ENCODE peak calls at places on chromosomes 7 and 10, in four cellular contexts. One of them, this sample, is unnamed.

GRCh38 chr10:132724436-132724835 is 61.5 kb downstream of the NKX6-2 start:
- DNase-seq in foreskin fibroblast: peak; percentile 95
- DNase-seq in adrenal gland: no peak
- DNase-seq in left ventricle myocardium inferior: no peak
- DNase-seq in this sample: no peak

GRCh38 chr7:33243319-33243881 is 114.0 kb downstream of the BBS9 start:
- DNase-seq in foreskin fibroblast: peak; percentile 73
- DNase-seq in adrenal gland: no peak
- DNase-seq in left ventricle myocardium inferior: no peak
- DNase-seq in this sample: no peak

GRCh38 chr7:157253850-157254249 is 83.0 kb upstream of the DNAJB6 start:
- DNase-seq in foreskin fibroblast: no peak
- DNase-seq in adrenal gland: peak; percentile 81
- DNase-seq in left ventricle myocardium inferior: peak; percentile 75
- DNase-seq in this sample: peak; percentile 90

GRCh38 chr10:77381750-77382149 is 255.9 kb downstream of the KCNMA1 start:
- DNase-seq in adrenal gland: no peak
- DNase-seq in left ventricle myocardium inferior: no peak
- DNase-seq in foreskin fibroblast: no peak
- DNase-seq in this sample: no peak

GRCh38 chr7:24948739-24949138 is 31.2 kb downstream of the OSBPL3 start:
- DNase-seq in left ventricle myocardium inferior: no peak
- DNase-seq in adrenal gland: no peak
- DNase-seq in foreskin fibroblast: no peak
- DNase-seq in this sample: no peak

GRCh38 chr10:129532838-129533237 is 65.8 kb downstream of the MGMT start:
- DNase-seq in left ventricle myocardium inferior: no peak
- DNase-seq in foreskin fibroblast: no peak
- DNase-seq in adrenal gland: no peak
- DNase-seq in this sample: no peak

GRCh38 chr10:11208908-11209809 is 191.5 kb downstream of the CELF2 start:
- DNase-seq in foreskin fibroblast: no peak
- DNase-seq in adrenal gland: no peak
- DNase-seq in left ventricle myocardium inferior: no peak
- DNase-seq in this sample: no peak

GRCh38 chr10:3861785-3862184 is 76.8 kb upstream of the KLF6 start:
- DNase-seq in foreskin fibroblast: no peak
- DNase-seq in left ventricle myocardium inferior: no peak
- DNase-seq in adrenal gland: no peak
- DNase-seq in this sample: no peak

GRCh38 chr7:18846765-18847215 is 270.6 kb downstream of the TWIST1 start:
- DNase-seq in foreskin fibroblast: peak; percentile 85
- DNase-seq in adrenal gland: no peak
- DNase-seq in left ventricle myocardium inferior: no peak
- DNase-seq in this sample: no peak

GRCh38 chr7:30681262-30682130 is 760 bp downstream of the CRHR2 start:
- DNase-seq in adrenal gland: no peak
- DNase-seq in foreskin fibroblast: no peak
- DNase-seq in left ventricle myocardium inferior: no peak
- DNase-seq in this sample: no peak

GRCh38 chr10:34956756-34957155 is 133.4 kb downstream of the CUL2 start:
- DNase-seq in adrenal gland: no peak
- DNase-seq in foreskin fibroblast: no peak
- DNase-seq in left ventricle myocardium inferior: no peak
- DNase-seq in this sample: no peak

GRCh38 chr7:26305048-26305868 is 13.6 kb downstream of the SNX10 start:
- DNase-seq in foreskin fibroblast: no peak
- DNase-seq in left ventricle myocardium inferior: no peak
- DNase-seq in adrenal gland: peak; percentile 72
- DNase-seq in this sample: no peak

GRCh38 chr10:90179696-90180407 is 478.5 kb downstream of the KIF20B start:
- DNase-seq in left ventricle myocardium inferior: no peak
- DNase-seq in adrenal gland: no peak
- DNase-seq in foreskin fibroblast: peak; percentile 99
- DNase-seq in this sample: no peak

GRCh38 chr10:128843972-128844371 is 623.1 kb upstream of the MGMT start:
- DNase-seq in foreskin fibroblast: no peak
- DNase-seq in left ventricle myocardium inferior: no peak
- DNase-seq in adrenal gland: no peak
- DNase-seq in this sample: no peak

GRCh38 chr7:95690367-95690947 is 81.9 kb upstream of the DYNC1I1 start:
- DNase-seq in foreskin fibroblast: peak; percentile 55
- DNase-seq in adrenal gland: peak; percentile 25
- DNase-seq in left ventricle myocardium inferior: no peak
- DNase-seq in this sample: no peak

GRCh38 chr7:81111358-81111757 is 192.5 kb upstream of the SEMA3C start:
- DNase-seq in left ventricle myocardium inferior: no peak
- DNase-seq in foreskin fibroblast: peak; percentile 92
- DNase-seq in adrenal gland: no peak
- DNase-seq in this sample: no peak

GRCh38 chr7:2477447-2478386 is 1.5 kb upstream of the GRIFIN start:
- DNase-seq in left ventricle myocardium inferior: peak; percentile 69
- DNase-seq in adrenal gland: peak; percentile 62
- DNase-seq in foreskin fibroblast: peak; percentile 88
- DNase-seq in this sample: peak; percentile 51

GRCh38 chr10:104819731-104820130 is 178.6 kb downstream of the SORCS3 start:
- DNase-seq in adrenal gland: no peak
- DNase-seq in foreskin fibroblast: no peak
- DNase-seq in left ventricle myocardium inferior: no peak
- DNase-seq in this sample: peak; percentile 24

GRCh38 chr7:137354361-137354760 is 10.8 kb upstream of the PTN start:
- DNase-seq in adrenal gland: no peak
- DNase-seq in foreskin fibroblast: peak; percentile 32
- DNase-seq in left ventricle myocardium inferior: no peak
- DNase-seq in this sample: no peak

GRCh38 chr10:28991326-28991725 is 297.5 kb upstream of the LYZL1 start:
- DNase-seq in left ventricle myocardium inferior: no peak
- DNase-seq in foreskin fibroblast: no peak
- DNase-seq in adrenal gland: no peak
- DNase-seq in this sample: no peak

GRCh38 chr7:726084-726853 is at the start of gene DNAAF5:
- DNase-seq in adrenal gland: peak; percentile 80
- DNase-seq in foreskin fibroblast: peak; percentile 96
- DNase-seq in left ventricle myocardium inferior: peak; percentile 88
- DNase-seq in this sample: peak; percentile 82

GRCh38 chr7:726854-727103 is 280 bp downstream of the DNAAF5 start:
- DNase-seq in left ventricle myocardium inferior: no peak
- DNase-seq in foreskin fibroblast: no peak
- DNase-seq in adrenal gland: no peak
- DNase-seq in this sample: no peak

GRCh38 chr7:724298-724697 is 2.2 kb upstream of the DNAAF5 start:
- DNase-seq in foreskin fibroblast: no peak
- DNase-seq in left ventricle myocardium inferior: no peak
- DNase-seq in adrenal gland: no peak
- DNase-seq in this sample: no peak

GRCh38 chr7:727104-727805 is at the start of gene PRKAR1B:
- DNase-seq in left ventricle myocardium inferior: no peak
- DNase-seq in adrenal gland: no peak
- DNase-seq in foreskin fibroblast: peak; percentile 64
- DNase-seq in this sample: no peak

GRCh38 chr7:725223-726005 is 1.1 kb upstream of the DNAAF5 start:
- DNase-seq in left ventricle myocardium inferior: no peak
- DNase-seq in foreskin fibroblast: peak; percentile 60
- DNase-seq in adrenal gland: no peak
- DNase-seq in this sample: no peak
- H3K4me3 ChIP-seq in left ventricle myocardium inferior: peak overlapping the region; percentile 87
- H3K4me3 ChIP-seq in foreskin fibroblast: no peak overlapping the region
- H3K4me3 ChIP-seq in adrenal gland: no peak overlapping the region
- H3K4me3 ChIP-seq in this sample: no peak overlapping the region

DNA sequence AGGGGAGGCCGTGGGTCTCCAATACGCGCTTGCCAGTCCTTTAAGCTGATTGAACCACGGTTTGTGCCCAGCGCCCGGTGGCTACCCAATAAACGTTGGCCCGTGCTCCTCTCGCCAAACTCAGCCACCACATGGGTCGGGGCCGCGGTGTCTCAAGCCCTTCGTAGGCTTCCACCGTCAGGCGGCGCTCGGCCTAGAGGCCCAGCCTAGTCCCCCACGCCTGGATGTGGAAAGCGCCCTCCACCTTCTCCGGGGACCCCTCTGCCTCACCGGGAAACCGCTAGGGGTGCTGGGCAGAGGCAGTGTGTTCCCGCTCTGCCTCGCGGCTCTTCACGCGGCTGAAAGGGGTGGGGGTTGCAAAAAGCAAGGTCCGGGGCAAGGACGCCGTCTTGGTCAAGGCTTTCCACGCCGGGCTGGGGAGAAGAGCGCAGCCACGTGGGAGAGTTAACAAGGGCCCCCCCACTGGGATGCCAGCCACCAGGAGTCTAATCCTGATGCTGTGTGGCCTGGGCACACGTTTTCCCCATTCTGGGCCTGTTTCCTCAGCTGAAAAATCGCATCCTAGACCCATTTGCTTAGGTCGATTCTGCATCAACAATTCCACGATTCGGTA is 29.8 kb downstream of the LEP start:
- DNase-seq in foreskin fibroblast: peak; percentile 23
- DNase-seq in left ventricle myocardium inferior: peak; percentile 27
- DNase-seq in adrenal gland: no peak
- DNase-seq in this sample: no peak
- H3K4me3 ChIP-seq in foreskin fibroblast: peak overlapping the region; percentile 39
- H3K4me3 ChIP-seq in left ventricle myocardium inferior: peak overlapping the region; percentile 58
- H3K4me3 ChIP-seq in adrenal gland: no peak overlapping the region
- H3K4me3 ChIP-seq in this sample: no peak overlapping the region

GRCh38 chr7:73828972-73829371 is 1.8 kb upstream of the CLDN4 start:
- DNase-seq in adrenal gland: no peak
- DNase-seq in left ventricle myocardium inferior: no peak
- DNase-seq in foreskin fibroblast: no peak
- DNase-seq in this sample: no peak

GRCh38 chr7:73828107-73828803 is 2.5 kb upstream of the CLDN4 start:
- DNase-seq in foreskin fibroblast: peak; percentile 75
- DNase-seq in left ventricle myocardium inferior: no peak
- DNase-seq in adrenal gland: peak; percentile 70
- DNase-seq in this sample: peak; percentile 72

GRCh38 chr7:73829921-73830617 is 727 bp upstream of the CLDN4 start:
- DNase-seq in foreskin fibroblast: no peak
- DNase-seq in adrenal gland: no peak
- DNase-seq in left ventricle myocardium inferior: no peak
- DNase-seq in this sample: peak; percentile 44

GRCh38 chr7:73830618-73830871 is 251 bp upstream of the CLDN4 start:
- DNase-seq in left ventricle myocardium inferior: no peak
- DNase-seq in adrenal gland: no peak
- DNase-seq in foreskin fibroblast: no peak
- DNase-seq in this sample: no peak

GRCh38 chr7:73829505-73829904 is 1.3 kb upstream of the CLDN4 start:
- DNase-seq in adrenal gland: no peak
- DNase-seq in left ventricle myocardium inferior: no peak
- DNase-seq in foreskin fibroblast: no peak
- DNase-seq in this sample: no peak
- H3K4me3 ChIP-seq in adrenal gland: no peak overlapping the region
- H3K4me3 ChIP-seq in left ventricle myocardium inferior: no peak overlapping the region
- H3K4me3 ChIP-seq in foreskin fibroblast: no peak overlapping the region
- H3K4me3 ChIP-seq in this sample: no peak overlapping the region

DNA sequence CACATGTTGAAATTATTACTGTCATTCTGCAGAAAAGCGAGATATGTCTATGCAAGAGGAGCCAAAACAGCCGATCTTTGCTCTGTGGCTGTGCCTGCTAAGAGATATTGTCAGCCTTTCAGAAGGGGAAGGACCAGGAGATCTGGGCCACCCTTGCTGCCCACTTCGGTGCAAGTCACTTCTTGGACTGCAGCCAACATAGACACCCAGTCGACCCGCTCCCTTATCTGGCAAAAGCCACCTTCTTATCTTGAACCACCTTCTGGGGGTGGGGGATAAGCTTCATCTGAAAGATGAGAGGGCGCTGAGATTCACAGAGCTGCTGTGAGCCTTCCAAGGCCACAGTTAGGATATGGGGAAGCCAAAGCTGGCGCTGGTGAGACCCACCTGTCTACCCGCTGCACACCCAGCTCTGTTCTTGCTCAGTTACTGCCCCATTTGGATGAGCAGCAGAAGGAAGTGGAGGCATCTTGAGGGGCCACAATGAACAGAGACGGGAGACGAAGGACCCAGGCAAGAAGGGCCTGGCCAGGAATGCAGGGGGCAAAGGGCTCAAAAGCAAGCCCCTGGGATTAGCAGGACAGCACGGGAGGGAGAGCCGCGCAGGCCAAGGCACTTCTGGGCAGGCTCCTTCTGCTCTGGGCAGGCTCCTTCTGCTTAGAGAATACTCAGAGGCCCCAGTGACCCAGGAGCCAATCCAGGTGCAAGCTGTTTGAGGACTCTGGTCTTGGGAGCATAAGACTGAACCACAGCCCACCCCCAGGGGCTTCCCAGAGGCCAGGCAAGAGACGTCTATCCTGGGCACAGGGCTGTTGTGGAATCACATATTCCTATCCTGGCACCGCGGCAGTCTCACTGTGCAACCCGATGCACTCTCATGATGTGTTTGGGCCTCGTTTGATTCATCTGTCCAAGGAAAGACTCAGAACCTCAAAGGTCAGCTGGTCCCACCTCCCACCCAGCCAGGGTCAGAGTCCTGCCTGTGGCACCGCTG is 38.4 kb upstream of the NPFFR1 start:
- DNase-seq in left ventricle myocardium inferior: no peak
- DNase-seq in foreskin fibroblast: no peak
- DNase-seq in adrenal gland: no peak
- DNase-seq in this sample: no peak
- H3K4me3 ChIP-seq in left ventricle myocardium inferior: no peak overlapping the region
- H3K4me3 ChIP-seq in foreskin fibroblast: no peak overlapping the region
- H3K4me3 ChIP-seq in adrenal gland: no peak overlapping the region
- H3K4me3 ChIP-seq in this sample: no peak overlapping the region

GRCh38 chr10:71270301-71270777 is 48.7 kb upstream of the SLC29A3 start:
- DNase-seq in foreskin fibroblast: peak; percentile 87
- DNase-seq in left ventricle myocardium inferior: no peak
- DNase-seq in adrenal gland: peak; percentile 52
- DNase-seq in this sample: no peak
- H3K4me3 ChIP-seq in foreskin fibroblast: no peak overlapping the region
- H3K4me3 ChIP-seq in left ventricle myocardium inferior: no peak overlapping the region
- H3K4me3 ChIP-seq in adrenal gland: no peak overlapping the region
- H3K4me3 ChIP-seq in this sample: no peak overlapping the region

DNA sequence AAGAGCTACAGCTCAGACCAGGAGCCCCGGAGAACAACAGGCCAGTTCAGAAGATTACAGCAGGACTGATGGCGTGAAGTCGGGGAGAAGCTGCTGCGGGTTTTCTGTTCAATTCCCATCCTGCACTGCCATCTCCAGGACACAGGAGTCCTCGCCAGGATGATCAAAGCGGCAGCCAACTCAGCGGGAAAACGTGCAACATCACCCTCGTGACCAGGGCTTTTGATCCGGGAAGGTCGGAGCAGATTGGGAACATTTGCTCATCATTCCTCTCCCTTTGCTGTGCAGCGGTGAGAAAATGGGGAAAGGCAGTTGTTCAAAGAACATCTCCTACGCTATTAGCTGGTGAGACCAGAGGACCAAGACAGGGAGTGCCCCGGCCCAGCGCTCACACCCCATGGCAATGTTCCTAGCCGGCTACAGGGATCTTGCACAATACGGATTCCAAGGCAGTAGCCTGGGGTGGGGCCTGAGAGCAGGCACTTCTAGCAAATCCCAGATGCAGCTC is 50.4 kb upstream of the FOXK1 start:
- DNase-seq in foreskin fibroblast: peak; percentile 97
- DNase-seq in adrenal gland: peak; percentile 88
- DNase-seq in left ventricle myocardium inferior: peak; percentile 76
- DNase-seq in this sample: peak; percentile 84
- H3K4me3 ChIP-seq in foreskin fibroblast: peak overlapping the region; percentile 61
- H3K4me3 ChIP-seq in adrenal gland: no peak overlapping the region
- H3K4me3 ChIP-seq in left ventricle myocardium inferior: peak overlapping the region; percentile 51
- H3K4me3 ChIP-seq in this sample: peak overlapping the region; percentile 2